ENCODE peak calls at places on chromosome 16, in six cellular contexts. V, U, B, M, L and S are unnamed samples.

GRCh38 chr16:67514382-67514828 is 14.2 kb upstream of the RIPOR1 start:
- DNase-seq in V (peak), U (peak), B (peak), M (peak), L (peak), S (no peak)

GRCh38 chr16:77236063-77236511 is 36.9 kb downstream of the SYCE1L start:
- DNase-seq in V (peak), U (peak), B (no peak), M (peak), L (peak), S (peak)

GRCh38 chr16:83400234-83400633 is 407.5 kb upstream of the HSBP1 start:
- DNase-seq in V (no peak), U (peak), B (no peak), M (no peak), L (no peak), S (no peak)

GRCh38 chr16:85888405-85889331 is 10.3 kb upstream of the IRF8 start:
- DNase-seq in V (peak), U (no peak), B (peak), M (no peak), L (peak), S (peak)

GRCh38 chr16:2895813-2896212 is 12.8 kb downstream of the FLYWCH2 start:
- DNase-seq in V (no peak), U (no peak), B (no peak), M (no peak), L (peak), S (no peak)

GRCh38 chr16:27240948-27241531 is 27.5 kb downstream of the NSMCE1 start:
- DNase-seq in V (no peak), U (no peak), B (no peak), M (no peak), L (no peak), S (no peak)

GRCh38 chr16:59432934-59433333 is 698.8 kb upstream of the GOT2 start:
- DNase-seq in V (no peak), U (no peak), B (no peak), M (no peak), L (no peak), S (no peak)

GRCh38 chr16:66608241-66609138 is 4.0 kb downstream of the CMTM3 start:
- DNase-seq in V (peak), U (peak), B (no peak), M (peak), L (peak), S (peak)

GRCh38 chr16:89721644-89722391 is 481 bp downstream of the ZNF276 start:
- DNase-seq in V (no peak), U (no peak), B (no peak), M (peak), L (no peak), S (no peak)

GRCh38 chr16:13904179-13904691 is 15.7 kb upstream of the ERCC4 start:
- DNase-seq in V (no peak), U (no peak), B (no peak), M (no peak), L (no peak), S (no peak)

GRCh38 chr16:11627822-11628457 is 40.3 kb upstream of the SNN start:
- DNase-seq in V (no peak), U (no peak), B (no peak), M (no peak), L (no peak), S (no peak)

GRCh38 chr16:80614908-80615696 is 74.3 kb downstream of the DYNLRB2 start:
- DNase-seq in V (no peak), U (peak), B (no peak), M (no peak), L (no peak), S (no peak)

GRCh38 chr16:22425036-22425801 is 50.8 kb upstream of the CDR2 start:
- DNase-seq in V (no peak), U (peak), B (no peak), M (no peak), L (no peak), S (no peak)

GRCh38 chr16:30113031-30113710 is at the start of gene GDPD3:
- DNase-seq in V (no peak), U (peak), B (no peak), M (peak), L (peak), S (no peak)

GRCh38 chr16:48155926-48156789 is at the start of gene ABCC12:
- DNase-seq in V (no peak), U (no peak), B (no peak), M (no peak), L (no peak), S (no peak)

GRCh38 chr16:55701442-55702319 is 45.9 kb downstream of the SLC6A2 start:
- DNase-seq in V (peak), U (peak), B (no peak), M (peak), L (peak), S (peak)

GRCh38 chr16:58123896-58124600 is 5.1 kb downstream of the CFAP20 start:
- DNase-seq in V (no peak), U (no peak), B (no peak), M (no peak), L (no peak), S (no peak)

GRCh38 chr16:13112639-13113038 is 211.2 kb downstream of the SHISA9 start:
- DNase-seq in V (no peak), U (no peak), B (no peak), M (no peak), L (no peak), S (no peak)

GRCh38 chr16:84478172-84478948 is 26.1 kb downstream of the MEAK7 start:
- DNase-seq in V (no peak), U (peak), B (no peak), M (no peak), L (no peak), S (no peak)

GRCh38 chr16:78364501-78364900 is 265.0 kb downstream of the WWOX start:
- DNase-seq in V (no peak), U (no peak), B (no peak), M (peak), L (no peak), S (no peak)

GRCh38 chr16:57258910-57259475 is 13.9 kb downstream of the ARL2BP start:
- DNase-seq in V (no peak), U (no peak), B (no peak), M (no peak), L (no peak), S (no peak)

GRCh38 chr16:57845115-57845514 is 42.8 kb upstream of the KIFC3 start:
- DNase-seq in V (no peak), U (no peak), B (no peak), M (no peak), L (no peak), S (no peak)

GRCh38 chr16:30152517-30152916 is 29.5 kb upstream of the MAPK3 start:
- DNase-seq in V (no peak), U (no peak), B (no peak), M (no peak), L (no peak), S (no peak)

GRCh38 chr16:84933774-84934571 is 77.4 kb downstream of the ZDHHC7 start:
- DNase-seq in V (no peak), U (no peak), B (no peak), M (peak), L (peak), S (no peak)

GRCh38 chr16:30744146-30744545 is 4.1 kb upstream of the PHKG2 start:
- DNase-seq in V (no peak), U (no peak), B (no peak), M (no peak), L (no peak), S (no peak)

GRCh38 chr16:74667215-74667765 is 613 bp upstream of the RFWD3 start:
- DNase-seq in V (no peak), U (peak), B (no peak), M (peak), L (peak), S (no peak)

GRCh38 chr16:74661064-74661463 is 5.6 kb downstream of the RFWD3 start:
- DNase-seq in V (no peak), U (no peak), B (no peak), M (no peak), L (no peak), S (no peak)

GRCh38 chr16:74666010-74666421 is 661 bp downstream of the RFWD3 start:
- DNase-seq in V (no peak), U (no peak), B (no peak), M (no peak), L (no peak), S (no peak)

DNA sequence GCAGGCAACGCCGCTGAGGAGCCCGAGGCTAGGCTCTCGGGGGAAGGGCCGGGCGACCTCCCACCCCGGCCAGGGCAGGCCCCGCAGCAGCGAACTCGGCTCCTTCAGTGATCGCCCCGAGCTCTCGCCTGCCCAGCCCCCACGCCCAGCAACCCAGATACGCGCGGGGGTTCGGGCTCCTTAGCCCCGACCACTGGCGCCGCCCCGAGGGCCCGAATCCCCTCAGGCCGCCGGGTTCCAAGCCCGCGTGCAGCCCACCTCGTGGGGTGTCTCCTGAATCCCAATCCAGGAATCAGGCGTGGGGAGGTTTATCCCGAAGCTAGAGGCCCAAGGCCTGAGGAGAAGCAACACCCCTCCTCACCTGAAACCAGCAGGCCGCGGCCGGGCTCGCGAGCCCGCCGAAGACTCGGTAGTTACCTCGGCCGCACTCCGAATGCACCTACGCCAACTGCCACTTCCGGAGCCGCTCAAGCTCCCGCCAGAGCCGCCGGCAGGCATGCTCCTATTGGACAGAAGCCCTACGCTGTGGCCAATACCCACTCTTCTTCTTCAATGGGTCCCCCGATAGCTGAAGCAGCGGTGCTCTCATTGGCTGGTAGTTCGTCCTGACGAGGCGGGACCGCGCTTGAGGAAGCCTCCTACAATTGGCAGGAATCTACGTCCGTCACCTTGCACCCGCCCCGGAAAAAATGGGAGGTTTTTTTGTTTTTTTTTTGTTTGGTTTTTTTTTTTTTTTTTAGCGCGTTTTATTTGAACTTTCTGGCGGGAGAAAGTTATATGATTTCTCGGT is at the start of gene RFWD3:
- DNase-seq in V (peak), U (peak), B (peak), M (peak), L (peak), S (peak)
- TF ChIP-seq POLR2A in V (peak), U (peak), B (peak), M (peak), L (peak), S (peak)

GRCh38 chr16:73015612-73016487 is 32.1 kb downstream of the ZFHX3 start:
- DNase-seq in V (peak), U (no peak), B (peak), M (no peak), L (peak), S (no peak)
- TF ChIP-seq TAF1 in V (no peak), U (no peak), B (no peak), M (no peak), L (no peak), S (no peak)

GRCh38 chr16:20074089-20074956 is 633 bp upstream of the GPR139 start:
- DNase-seq in V (no peak), U (no peak), B (no peak), M (no peak), L (no peak), S (no peak)

GRCh38 chr16:20075243-20075642 is 1.6 kb upstream of the GPR139 start:
- DNase-seq in V (no peak), U (no peak), B (no peak), M (no peak), L (no peak), S (no peak)

GRCh38 chr16:20079106-20079505 is 5.4 kb upstream of the GPR139 start:
- DNase-seq in V (no peak), U (no peak), B (no peak), M (no peak), L (no peak), S (no peak)

GRCh38 chr16:20072524-20073202 is 1.0 kb downstream of the GPR139 start:
- DNase-seq in V (no peak), U (no peak), B (no peak), M (no peak), L (no peak), S (no peak)

GRCh38 chr16:20073203-20074088 is at the start of gene GPR139:
- DNase-seq in V (no peak), U (peak), B (no peak), M (no peak), L (no peak), S (no peak)
- TF ChIP-seq POLR2AphosphoS5 in V (no peak), U (no peak), B (no peak), M (no peak), L (no peak), S (no peak)

DNA sequence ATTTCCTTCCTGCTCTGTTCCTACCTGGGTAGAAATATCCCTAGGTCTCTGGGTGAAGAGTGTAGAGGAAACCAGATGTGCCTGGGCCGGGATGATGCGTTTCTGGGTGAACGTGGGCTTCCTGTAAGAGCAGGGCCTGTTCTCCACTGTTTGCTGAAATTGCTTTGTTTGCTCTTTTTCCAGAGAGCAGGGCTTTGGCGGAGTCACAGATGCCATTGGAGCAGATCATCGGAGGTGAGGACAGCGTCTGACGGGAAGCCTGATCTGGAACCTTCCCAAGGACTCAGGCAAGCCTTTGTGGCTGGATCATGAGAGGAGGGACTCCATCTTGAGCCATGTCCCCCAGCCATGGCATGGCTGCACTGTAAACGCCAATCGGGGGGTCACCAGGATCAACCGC is 15.4 kb downstream of the DHODH start:
- DNase-seq in V (no peak), U (no peak), B (no peak), M (no peak), L (peak), S (no peak)
- TF ChIP-seq POLR2A in V (no peak), U (no peak), B (no peak), M (no peak), L (no peak), S (no peak)

GRCh38 chr16:4676826-4677225 is 16.5 kb upstream of the NUDT16L1 start:
- DNase-seq in V (no peak), U (no peak), B (no peak), M (no peak), L (no peak), S (no peak)

GRCh38 chr16:4677994-4678393 is 15.4 kb upstream of the NUDT16L1 start:
- DNase-seq in V (no peak), U (no peak), B (no peak), M (no peak), L (no peak), S (no peak)

GRCh38 chr16:4674926-4675530 is 18.3 kb upstream of the NUDT16L1 start:
- DNase-seq in V (no peak), U (no peak), B (no peak), M (no peak), L (no peak), S (no peak)

GRCh38 chr16:4677390-4677789 is 16.0 kb upstream of the NUDT16L1 start:
- DNase-seq in V (no peak), U (no peak), B (no peak), M (no peak), L (no peak), S (no peak)

DNA sequence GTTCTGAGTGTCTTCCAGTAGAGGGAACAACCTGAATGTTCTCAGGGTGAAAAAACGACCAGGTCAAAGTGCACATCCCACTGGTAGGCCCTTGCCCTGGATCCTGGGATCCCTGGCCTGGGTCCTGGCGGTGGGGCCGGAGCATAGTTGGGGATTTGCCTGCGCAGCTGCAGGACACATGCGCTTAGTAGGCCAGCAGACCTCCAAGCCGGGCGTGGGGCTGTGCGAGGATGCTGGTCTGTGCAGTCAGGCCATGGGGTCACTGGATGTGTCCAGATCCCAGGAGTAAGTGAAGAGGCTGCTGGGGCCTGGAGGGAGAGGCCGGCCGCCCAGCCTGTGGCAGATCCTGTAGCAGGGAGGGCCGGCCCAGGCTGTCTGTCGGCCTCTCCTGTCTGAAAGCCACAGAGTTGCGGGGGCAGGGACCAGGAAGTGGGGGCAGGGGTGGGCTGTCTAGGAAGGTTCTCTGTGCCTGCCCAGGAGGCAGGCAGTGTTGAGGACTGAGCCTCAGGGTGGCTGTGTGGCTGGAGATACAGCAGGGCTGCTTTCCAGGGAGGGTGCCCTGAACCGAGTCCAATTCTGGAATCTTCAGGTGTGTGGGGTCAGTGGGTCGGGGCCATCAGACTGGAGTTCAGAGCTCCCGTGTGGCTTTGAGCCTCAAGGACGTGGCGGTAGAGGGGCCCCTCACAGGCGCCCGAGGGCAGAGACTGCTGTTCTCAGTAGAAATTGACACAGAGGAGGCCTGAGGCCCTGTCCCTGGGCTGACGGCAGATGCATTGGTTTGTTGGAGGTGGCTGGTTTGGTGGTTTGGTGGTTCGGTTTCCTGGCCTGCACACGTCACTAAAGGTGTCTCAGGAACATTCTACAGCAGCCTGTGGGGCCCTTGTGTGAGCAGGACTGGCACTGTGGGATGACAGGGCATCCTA is 17.2 kb upstream of the NUDT16L1 start:
- DNase-seq in V (no peak), U (no peak), B (no peak), M (peak), L (peak), S (no peak)
- TF ChIP-seq TAF1 in V (no peak), U (no peak), B (no peak), M (no peak), L (no peak), S (no peak)

GRCh38 chr16:50293041-50293783 is 26.9 kb downstream of the ADCY7 start:
- DNase-seq in V (no peak), U (no peak), B (no peak), M (no peak), L (no peak), S (no peak)

GRCh38 chr16:50290856-50291255 is 24.5 kb downstream of the ADCY7 start:
- DNase-seq in V (no peak), U (no peak), B (no peak), M (no peak), L (no peak), S (no peak)

GRCh38 chr16:50292566-50292948 is 26.2 kb downstream of the ADCY7 start:
- DNase-seq in V (no peak), U (no peak), B (no peak), M (no peak), L (no peak), S (no peak)

GRCh38 chr16:50289950-50290764 is 23.8 kb downstream of the ADCY7 start:
- DNase-seq in V (no peak), U (no peak), B (no peak), M (no peak), L (no peak), S (no peak)

GRCh38 chr16:50291719-50292565 is 25.6 kb downstream of the ADCY7 start:
- DNase-seq in V (no peak), U (no peak), B (no peak), M (no peak), L (peak), S (no peak)
- TF ChIP-seq POLR2AphosphoS5 in V (no peak), U (no peak), B (no peak), M (no peak), L (no peak), S (no peak)

GRCh38 chr16:28609631-28610594 is at the start of gene SULT1A1:
- DNase-seq in V (no peak), U (no peak), B (no peak), M (peak), L (peak), S (no peak)
- TF ChIP-seq POLR2A in V (no peak), U (no peak), B (no peak), M (peak), L (peak), S (no peak)